ENCODE peak calls at places on chromosomes 6 and 20, in five cellular contexts. One of them, this sample, is unnamed.

GRCh38 chr6:89508755-89509563 is 76.0 kb downstream of the ANKRD6 start:
- DNase-seq in psoas muscle: no peak
- DNase-seq in nephron progenitor cell: peak; percentile 12
- DNase-seq in AG09309: no peak
- DNase-seq in sigmoid colon: no peak
- DNase-seq in this sample: no peak

GRCh38 chr20:60009826-60010616 is 51.8 kb downstream of the CDH26 start:
- DNase-seq in psoas muscle: no peak
- DNase-seq in nephron progenitor cell: no peak
- DNase-seq in AG09309: no peak
- DNase-seq in sigmoid colon: no peak
- DNase-seq in this sample: no peak

GRCh38 chr6:89356644-89357043 is 4.1 kb upstream of the UBE2J1 start:
- DNase-seq in psoas muscle: no peak
- DNase-seq in nephron progenitor cell: no peak
- DNase-seq in AG09309: no peak
- DNase-seq in sigmoid colon: no peak
- DNase-seq in this sample: no peak

GRCh38 chr6:31655349-31656237 is at the start of gene APOM:
- DNase-seq in psoas muscle: no peak
- DNase-seq in nephron progenitor cell: no peak
- DNase-seq in AG09309: no peak
- DNase-seq in sigmoid colon: no peak
- DNase-seq in this sample: no peak

GRCh38 chr6:157263146-157263545 is 60.2 kb downstream of the TMEM242 start:
- DNase-seq in psoas muscle: no peak
- DNase-seq in nephron progenitor cell: no peak
- DNase-seq in AG09309: no peak
- DNase-seq in sigmoid colon: peak; percentile 18
- DNase-seq in this sample: peak; percentile 67

GRCh38 chr6:129353067-129353466 is 356.9 kb downstream of the ARHGAP18 start:
- DNase-seq in psoas muscle: no peak
- DNase-seq in nephron progenitor cell: peak; percentile 3
- DNase-seq in AG09309: no peak
- DNase-seq in sigmoid colon: no peak
- DNase-seq in this sample: peak; percentile 72

GRCh38 chr20:6882911-6883310 is 115.4 kb downstream of the BMP2 start:
- DNase-seq in psoas muscle: no peak
- DNase-seq in nephron progenitor cell: no peak
- DNase-seq in AG09309: peak; percentile 90
- DNase-seq in sigmoid colon: no peak
- DNase-seq in this sample: no peak

GRCh38 chr6:13014551-13015378 is 298.2 kb downstream of the PHACTR1 start:
- DNase-seq in psoas muscle: no peak
- DNase-seq in nephron progenitor cell: peak; percentile 48
- DNase-seq in AG09309: no peak
- DNase-seq in sigmoid colon: no peak
- DNase-seq in this sample: no peak

GRCh38 chr6:48074368-48074767 is 36.6 kb downstream of the PTCHD4 start:
- DNase-seq in psoas muscle: no peak
- DNase-seq in nephron progenitor cell: no peak
- DNase-seq in AG09309: no peak
- DNase-seq in sigmoid colon: no peak
- DNase-seq in this sample: no peak

GRCh38 chr6:129732034-129732433 is 22.1 kb upstream of the ARHGAP18 start:
- DNase-seq in psoas muscle: no peak
- DNase-seq in nephron progenitor cell: no peak
- DNase-seq in AG09309: no peak
- DNase-seq in sigmoid colon: no peak
- DNase-seq in this sample: no peak

GRCh38 chr6:72646604-72647485 is 25.0 kb downstream of the KCNQ5 start:
- DNase-seq in psoas muscle: no peak
- DNase-seq in nephron progenitor cell: no peak
- DNase-seq in AG09309: no peak
- DNase-seq in sigmoid colon: no peak
- DNase-seq in this sample: no peak

GRCh38 chr6:136609878-136610706 is 59.9 kb upstream of the MAP7 start:
- DNase-seq in psoas muscle: peak; percentile 40
- DNase-seq in nephron progenitor cell: no peak
- DNase-seq in AG09309: peak; percentile 97
- DNase-seq in sigmoid colon: peak; percentile 85
- DNase-seq in this sample: no peak

GRCh38 chr20:8449120-8449519 is 317.1 kb downstream of the PLCB1 start:
- DNase-seq in psoas muscle: no peak
- DNase-seq in nephron progenitor cell: no peak
- DNase-seq in AG09309: no peak
- DNase-seq in sigmoid colon: no peak
- DNase-seq in this sample: no peak

GRCh38 chr6:33469661-33470060 is 15.3 kb downstream of the ZBTB9 start:
- DNase-seq in psoas muscle: no peak
- DNase-seq in nephron progenitor cell: no peak
- DNase-seq in AG09309: no peak
- DNase-seq in sigmoid colon: no peak
- DNase-seq in this sample: no peak

GRCh38 chr6:36224918-36225461 is 28.4 kb downstream of the BRPF3 start:
- DNase-seq in psoas muscle: no peak
- DNase-seq in nephron progenitor cell: no peak
- DNase-seq in AG09309: no peak
- DNase-seq in sigmoid colon: peak; percentile 40
- DNase-seq in this sample: no peak

GRCh38 chr6:73285674-73286283 is 22.8 kb upstream of the KHDC1 start:
- DNase-seq in psoas muscle: no peak
- DNase-seq in nephron progenitor cell: no peak
- DNase-seq in AG09309: peak; percentile 44
- DNase-seq in sigmoid colon: no peak
- DNase-seq in this sample: no peak

GRCh38 chr6:93389192-93389591 is 30.2 kb downstream of the EPHA7 start:
- DNase-seq in psoas muscle: no peak
- DNase-seq in nephron progenitor cell: no peak
- DNase-seq in AG09309: no peak
- DNase-seq in sigmoid colon: no peak
- DNase-seq in this sample: no peak

GRCh38 chr6:111711476-111711875 is 105.8 kb upstream of the TRAF3IP2 start:
- DNase-seq in psoas muscle: peak; percentile 46
- DNase-seq in nephron progenitor cell: peak; percentile 27
- DNase-seq in AG09309: no peak
- DNase-seq in sigmoid colon: peak; percentile 76
- DNase-seq in this sample: no peak

GRCh38 chr6:69953491-69953890 is 87.1 kb downstream of the COL19A1 start:
- DNase-seq in psoas muscle: no peak
- DNase-seq in nephron progenitor cell: no peak
- DNase-seq in AG09309: no peak
- DNase-seq in sigmoid colon: no peak
- DNase-seq in this sample: no peak

GRCh38 chr6:14717307-14717706 is 528.6 kb upstream of the JARID2 start:
- DNase-seq in psoas muscle: no peak
- DNase-seq in nephron progenitor cell: no peak
- DNase-seq in AG09309: no peak
- DNase-seq in sigmoid colon: no peak
- DNase-seq in this sample: no peak

GRCh38 chr6:1596088-1596852 is 13.4 kb upstream of the FOXC1 start:
- DNase-seq in psoas muscle: peak; percentile 56
- DNase-seq in nephron progenitor cell: peak; percentile 80
- DNase-seq in AG09309: no peak
- DNase-seq in sigmoid colon: peak; percentile 76
- DNase-seq in this sample: peak; percentile 91

GRCh38 chr6:26017567-26017966 is 55.0 kb downstream of the TRIM38 start:
- DNase-seq in psoas muscle: peak; percentile 62
- DNase-seq in nephron progenitor cell: peak; percentile 54
- DNase-seq in AG09309: no peak
- DNase-seq in sigmoid colon: peak; percentile 91
- DNase-seq in this sample: peak; percentile 81
- TF ChIP-seq CTCF in psoas muscle: no peak
- TF ChIP-seq CTCF in nephron progenitor cell: peak; percentile 21
- TF ChIP-seq CTCF in AG09309: peak; percentile 65
- TF ChIP-seq CTCF in sigmoid colon: no peak
- TF ChIP-seq CTCF in this sample: peak; percentile 23

DNA sequence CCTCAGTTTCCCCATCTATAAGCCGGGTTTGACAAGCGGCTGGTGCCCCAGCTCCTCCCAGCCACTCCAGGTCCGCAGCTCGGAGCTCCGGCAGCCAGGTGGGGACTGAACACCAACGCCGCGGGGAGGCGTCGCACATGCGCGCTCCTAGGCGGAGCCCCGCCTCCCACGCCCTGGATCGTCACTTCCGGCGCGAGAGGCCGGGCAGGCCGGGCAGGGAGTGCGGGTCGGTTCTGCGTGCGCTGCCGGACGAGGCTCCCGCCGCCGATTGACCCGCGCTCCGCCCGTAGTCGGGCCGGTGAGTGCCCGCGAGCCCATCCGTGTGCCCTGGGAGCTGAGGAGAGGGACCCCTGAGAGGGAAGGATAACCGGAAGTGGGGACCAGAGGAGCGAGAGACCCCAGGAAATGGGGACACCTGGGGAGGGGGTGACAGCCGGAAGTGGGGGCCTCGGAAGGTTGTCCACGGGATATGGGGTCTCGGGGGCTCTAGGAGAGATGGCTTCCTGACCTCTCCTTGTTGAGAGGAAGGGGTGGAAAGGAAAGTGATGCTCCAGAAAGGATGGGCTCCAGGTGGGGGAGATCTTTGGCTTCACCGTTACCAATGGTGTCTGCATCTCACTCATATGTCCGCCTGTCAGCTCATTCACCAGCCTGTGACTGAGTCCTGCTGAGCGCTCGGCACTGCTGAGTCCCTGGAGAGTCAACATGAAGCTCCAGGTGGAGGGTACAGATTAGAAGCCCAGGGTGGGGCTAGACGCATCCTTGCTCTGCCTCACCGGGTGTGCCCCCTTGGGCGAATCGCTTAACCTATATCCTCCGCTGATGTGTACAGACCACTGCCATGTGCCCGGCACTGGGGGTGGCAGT is at the start of gene TTPAL:
- DNase-seq in psoas muscle: peak; percentile 90
- DNase-seq in nephron progenitor cell: peak; percentile 87
- DNase-seq in AG09309: no peak
- DNase-seq in sigmoid colon: peak; percentile 95
- DNase-seq in this sample: peak; percentile 98
- TF ChIP-seq CTCF in psoas muscle: peak; percentile 41
- TF ChIP-seq CTCF in nephron progenitor cell: no peak
- TF ChIP-seq CTCF in AG09309: peak; percentile 31
- TF ChIP-seq CTCF in sigmoid colon: no peak
- TF ChIP-seq CTCF in this sample: no peak

DNA sequence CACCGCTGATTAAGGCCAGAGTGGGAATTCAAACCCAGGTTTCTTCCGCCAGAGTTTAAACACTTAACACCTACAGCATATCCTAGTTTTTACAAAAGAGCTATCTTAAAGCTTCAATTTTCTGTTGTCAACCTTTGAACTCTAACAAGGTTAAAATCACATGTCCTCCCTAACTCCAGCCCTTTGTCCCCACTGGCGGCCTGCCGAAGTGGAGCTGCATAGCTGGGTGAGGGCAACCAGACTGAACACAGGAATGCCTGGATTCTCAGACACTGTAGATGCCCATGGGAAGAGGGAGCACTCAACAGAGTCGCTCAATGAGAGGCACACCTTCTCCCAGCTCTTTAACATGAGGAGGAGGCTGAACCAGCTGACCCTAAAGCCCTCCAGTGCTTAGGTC is 59.1 kb downstream of the LRFN2 start:
- DNase-seq in psoas muscle: no peak
- DNase-seq in nephron progenitor cell: no peak
- DNase-seq in AG09309: no peak
- DNase-seq in sigmoid colon: no peak
- DNase-seq in this sample: no peak
- TF ChIP-seq CTCF in psoas muscle: no peak
- TF ChIP-seq CTCF in nephron progenitor cell: no peak
- TF ChIP-seq CTCF in AG09309: no peak
- TF ChIP-seq CTCF in sigmoid colon: no peak
- TF ChIP-seq CTCF in this sample: no peak

DNA sequence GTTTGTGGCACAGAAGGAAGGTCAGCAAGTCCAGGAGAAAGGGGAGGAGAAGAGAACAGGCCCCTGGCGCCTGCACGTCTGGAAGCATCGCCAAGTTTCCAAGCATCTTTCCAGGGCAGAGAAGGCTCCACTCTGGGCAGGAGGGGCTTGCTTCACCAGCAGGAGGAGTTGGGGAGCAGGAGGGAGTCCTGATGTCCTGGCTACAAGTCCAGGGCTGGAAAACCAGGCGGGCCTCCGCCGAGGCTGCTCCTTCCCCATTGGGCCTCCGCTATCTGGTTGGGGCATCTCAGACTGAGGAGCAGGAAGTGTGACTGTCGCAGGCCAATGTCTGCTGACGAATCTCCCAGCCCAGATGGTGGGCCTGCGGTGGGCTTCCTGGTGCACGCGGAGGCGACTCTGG is 421.9 kb downstream of the PREX1 start:
- DNase-seq in psoas muscle: no peak
- DNase-seq in nephron progenitor cell: no peak
- DNase-seq in AG09309: no peak
- DNase-seq in sigmoid colon: no peak
- DNase-seq in this sample: no peak
- TF ChIP-seq CTCF in psoas muscle: no peak
- TF ChIP-seq CTCF in nephron progenitor cell: no peak
- TF ChIP-seq CTCF in AG09309: no peak
- TF ChIP-seq CTCF in sigmoid colon: no peak
- TF ChIP-seq CTCF in this sample: no peak

DNA sequence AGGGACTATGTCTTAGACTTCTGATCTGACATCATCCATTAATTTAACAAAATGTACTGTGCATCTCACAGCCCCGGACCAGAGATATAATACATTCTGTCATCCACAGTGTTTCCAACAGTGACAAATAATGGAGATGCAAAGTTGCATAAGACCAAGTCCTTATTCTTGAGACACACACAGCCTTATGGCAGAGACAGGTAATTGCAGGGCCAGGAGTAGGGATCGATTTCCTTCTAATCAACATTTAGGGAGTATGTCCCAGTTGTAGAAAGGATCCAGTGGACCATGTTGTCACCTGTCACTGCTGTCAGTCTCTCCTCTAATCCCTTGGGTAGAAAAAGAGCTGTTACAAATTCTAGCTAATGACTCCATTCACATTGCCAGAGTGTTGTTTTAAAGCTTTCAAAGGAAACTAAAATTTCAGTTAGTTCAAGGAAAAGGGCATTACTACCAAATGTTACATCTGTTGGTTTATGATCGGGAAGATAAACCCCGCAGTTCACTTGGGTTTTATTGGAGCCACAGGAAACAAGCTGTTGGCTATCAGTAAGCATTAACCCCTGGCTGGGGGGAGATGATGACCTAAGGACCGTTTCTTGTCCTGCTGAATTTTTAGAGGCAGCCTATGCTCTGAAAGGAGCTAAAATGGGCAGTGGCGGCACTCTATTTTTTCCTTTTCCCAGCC is 111.4 kb upstream of the ATXN1 start:
- DNase-seq in psoas muscle: no peak
- DNase-seq in nephron progenitor cell: no peak
- DNase-seq in AG09309: no peak
- DNase-seq in sigmoid colon: no peak
- DNase-seq in this sample: no peak
- TF ChIP-seq CTCF in psoas muscle: no peak
- TF ChIP-seq CTCF in nephron progenitor cell: no peak
- TF ChIP-seq CTCF in AG09309: no peak
- TF ChIP-seq CTCF in sigmoid colon: no peak
- TF ChIP-seq CTCF in this sample: no peak

This sample was measured in spleen.